ENCODE peak calls at places on chromosomes 5 and 9, in five cellular contexts. U is amniotic stem cell; Q is stimulated activated CD4-positive, alpha-beta T cell treated with anti-CD3 and anti-CD28 coated beads, Interleukin-12 subunit alpha, Interleukin-12 subunit beta, amount 100 ng/mL, for 24 hours; K is GM23338; B is SK-MEL-5. P is an unnamed sample.

GRCh38 chr9:137083418-137084004 is 3.3 kb upstream of the MAN1B1 start:
- DNase-seq in K (no peak), Q (no peak), B (peak; percentile 71), U (peak; percentile 90), P (no peak)

GRCh38 chr5:40551706-40552557 is 127.8 kb upstream of the PTGER4 start:
- DNase-seq in U (peak; percentile 77), K (no peak), Q (no peak), B (no peak), P (no peak)

GRCh38 chr9:121107041-121107440 is 32.3 kb downstream of the CNTRL start:
- DNase-seq in B (peak; percentile 58), U (no peak), Q (no peak), K (peak; percentile 78), P (no peak)

GRCh38 chr5:38923661-38924451 is 78.0 kb downstream of the OSMR start:
- DNase-seq in U (no peak), B (no peak), K (no peak), Q (no peak), P (no peak)

GRCh38 chr5:58452566-58453258 is 7.2 kb downstream of the PLK2 start:
- DNase-seq in K (no peak), Q (no peak), B (no peak), U (no peak), P (no peak)

GRCh38 chr5:81601912-81602311 is 149.0 kb downstream of the SSBP2 start:
- DNase-seq in U (no peak), Q (no peak), B (peak; percentile 6), K (no peak), P (no peak)

GRCh38 chr5:138274189-138274853 is at the start of gene GFRA3:
- DNase-seq in U (no peak), B (no peak), K (peak; percentile 71), Q (no peak), P (no peak)

GRCh38 chr9:131296906-131297500 is 7.5 kb downstream of the PLPP7 start:
- DNase-seq in B (no peak), K (no peak), U (no peak), Q (no peak), P (no peak)

GRCh38 chr9:130563797-130564196 is 15.6 kb upstream of the FUBP3 start:
- DNase-seq in U (no peak), K (no peak), B (no peak), Q (no peak), P (no peak)

GRCh38 chr5:134070648-134070978 is 43.9 kb upstream of the TCF7 start:
- DNase-seq in U (no peak), B (no peak), K (no peak), Q (no peak), P (no peak)

GRCh38 chr5:143065185-143065584 is 295.0 kb downstream of the ARHGAP26 start:
- DNase-seq in Q (no peak), K (no peak), U (no peak), B (no peak), P (no peak)

GRCh38 chr5:125032286-125032685 is 285.8 kb upstream of the ZNF608 start:
- DNase-seq in U (no peak), K (no peak), B (no peak), Q (no peak), P (no peak)

GRCh38 chr5:139805545-139805944 is 9.9 kb downstream of the PSD2 start:
- DNase-seq in U (no peak), Q (no peak), K (no peak), B (no peak), P (no peak)

GRCh38 chr9:123550797-123551196 is 194.8 kb downstream of the CRB2 start:
- DNase-seq in U (no peak), K (peak; percentile 62), Q (no peak), B (peak; percentile 27), P (no peak)

GRCh38 chr5:132830436-132831094 is at the start of gene SHROOM1:
- DNase-seq in K (peak; percentile 86), B (no peak), Q (no peak), U (no peak), P (no peak)

GRCh38 chr5:143019157-143019556 is 249.0 kb downstream of the ARHGAP26 start:
- DNase-seq in U (no peak), B (no peak), K (no peak), Q (no peak), P (no peak)

GRCh38 chr5:131262953-131263541 is 806 bp upstream of the CDC42SE2 start:
- DNase-seq in U (no peak), B (peak; percentile 11), Q (no peak), K (peak; percentile 18), P (no peak)

GRCh38 chr9:121700165-121700830 is 48.9 kb downstream of the DAB2IP start:
- DNase-seq in K (peak; percentile 72), U (no peak), B (peak; percentile 71), Q (no peak), P (no peak)

P was measured in activated naive CD8-positive, alpha-beta T cell treated with anti-CD3 and anti-CD28 coated beads, Interleukin-2, amount 50 U/mL, for 16 hours.